ENCODE peak calls at places on chromosome 13, in six cellular contexts. G is K562, L is GM12891, P is SK-N-SH, V is HepG2, O is GM12878. B is an unnamed sample.

GRCh38 chr13:99750951-99751350 is 220.6 kb downstream of the ZIC5 start:
- DNase-seq in G (no peak), L (no peak), P (no peak), V (no peak), O (no peak), B (no peak)

GRCh38 chr13:34019870-34020269 is 201.9 kb downstream of the RFC3 start:
- DNase-seq in G (no peak), L (no peak), P (no peak), V (peak), O (no peak), B (no peak)

GRCh38 chr13:36675213-36675536 is 1.4 kb downstream of the SERTM1 start:
- DNase-seq in G (no peak), L (no peak), P (no peak), V (no peak), O (no peak), B (no peak)

GRCh38 chr13:48531416-48532145 is 1.3 kb downstream of the RCBTB2 start:
- DNase-seq in G (no peak), L (no peak), P (no peak), V (peak), O (peak), B (no peak)

GRCh38 chr13:34675626-34676025 is 266.4 kb upstream of the NBEA start:
- DNase-seq in G (no peak), L (no peak), P (no peak), V (no peak), O (no peak), B (no peak)

GRCh38 chr13:51955281-51955771 is 55.9 kb downstream of the ATP7B start:
- DNase-seq in G (peak), L (no peak), P (no peak), V (no peak), O (no peak), B (no peak)

GRCh38 chr13:40438999-40439797 is 227.2 kb downstream of the FOXO1 start:
- DNase-seq in G (no peak), L (no peak), P (no peak), V (no peak), O (no peak), B (no peak)

GRCh38 chr13:40813662-40814454 is 24.4 kb downstream of the SLC25A15 start:
- DNase-seq in G (no peak), L (no peak), P (peak), V (peak), O (no peak), B (no peak)

GRCh38 chr13:91406619-91407018 is 8.2 kb downstream of the GPC5 start:
- DNase-seq in G (peak), L (no peak), P (peak), V (peak), O (no peak), B (no peak)

GRCh38 chr13:97798836-97799235 is 154.6 kb upstream of the IPO5 start:
- DNase-seq in G (no peak), L (no peak), P (no peak), V (no peak), O (no peak), B (no peak)

DNA sequence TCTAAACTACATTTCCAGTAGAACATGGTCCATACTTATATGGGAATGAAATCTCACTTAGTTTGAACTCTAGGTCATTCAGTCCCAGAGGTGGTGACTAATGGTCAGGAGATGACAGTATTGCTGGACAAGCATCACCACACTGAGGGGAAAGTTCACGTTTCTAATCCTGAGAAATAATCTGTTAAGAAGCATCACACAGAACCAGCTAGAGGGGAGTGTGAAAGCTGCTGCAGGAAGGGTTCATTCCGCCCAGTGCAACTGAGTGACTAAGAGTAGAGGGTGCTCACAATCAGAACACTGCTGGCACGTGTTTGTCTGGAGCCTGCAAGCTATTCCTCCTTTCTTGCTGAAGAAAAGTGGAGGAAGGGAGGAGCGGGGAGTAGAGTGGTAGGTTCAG is 2.7 kb downstream of the COL4A1 start:
- DNase-seq in G (no peak), L (no peak), P (no peak), V (no peak), O (no peak), B (no peak)
- TF ChIP-seq POLR2AphosphoS5 in G (no peak), L (no peak), P (no peak), V (no peak), O (no peak), B (no peak)

GRCh38 chr13:64078480-64078936 is 2662.9 kb upstream of the PCDH20 start:
- DNase-seq in G (no peak), L (no peak), P (peak), V (peak), O (no peak), B (no peak)
- TF ChIP-seq TAF1 in G (no peak), L (no peak), P (no peak), V (no peak), O (no peak), B (no peak)

DNA sequence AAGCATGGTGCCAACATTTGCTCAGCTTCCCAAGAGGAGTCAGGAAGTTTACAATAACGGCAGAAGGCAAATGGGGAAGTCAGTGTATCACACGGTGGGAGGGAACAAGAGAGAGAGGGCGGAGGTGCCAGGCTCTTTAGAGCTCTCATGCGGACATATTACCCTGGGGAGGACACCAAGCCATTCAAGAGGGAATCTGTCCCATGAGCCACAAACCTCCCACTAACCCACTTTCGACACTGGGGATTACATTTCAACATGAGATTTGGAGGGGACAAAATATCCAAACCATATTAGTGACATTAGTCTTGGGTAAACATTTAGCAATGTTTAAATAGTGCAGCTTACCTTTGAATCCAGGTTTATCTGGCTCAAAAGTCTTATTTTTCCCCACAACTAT is 69.9 kb downstream of the SLAIN1 start:
- DNase-seq in G (no peak), L (no peak), P (no peak), V (peak), O (no peak), B (no peak)
- TF ChIP-seq POLR2AphosphoS5 in G (no peak), L (no peak), P (no peak), V (no peak), O (no peak), B (no peak)

GRCh38 chr13:93875527-93875926 is 604.0 kb downstream of the DCT start:
- DNase-seq in G (no peak), L (no peak), P (no peak), V (no peak), O (no peak), B (no peak)

GRCh38 chr13:93878675-93879074 is 600.8 kb downstream of the DCT start:
- DNase-seq in G (no peak), L (no peak), P (no peak), V (no peak), O (no peak), B (no peak)

GRCh38 chr13:93876236-93876635 is 603.2 kb downstream of the DCT start:
- DNase-seq in G (no peak), L (no peak), P (no peak), V (no peak), O (no peak), B (no peak)

GRCh38 chr13:93882086-93882651 is 597.3 kb downstream of the DCT start:
- DNase-seq in G (no peak), L (no peak), P (no peak), V (no peak), O (no peak), B (no peak)

GRCh38 chr13:93881418-93881817 is 598.1 kb downstream of the DCT start:
- DNase-seq in G (no peak), L (no peak), P (no peak), V (no peak), O (no peak), B (no peak)
- TF ChIP-seq TAF1 in G (no peak), L (no peak), P (no peak), V (no peak), O (no peak), B (no peak)

B was measured in GM12892.